ENCODE peak calls at places on chromosomes 2 and 18, in nine cellular contexts. Q, H, K, M, O, T, W, R and X are unnamed samples.

GRCh38 chr2:96207778-96208143 is 866 bp downstream of the STARD7 start:
- DNase-seq in Q (no peak), H (no peak), K (no peak), M (no peak), O (peak; percentile 11), T (no peak), W (no peak), R (no peak), X (peak; percentile 43)

GRCh38 chr2:25129901-25130520 is 38.4 kb downstream of the POMC start:
- DNase-seq in Q (no peak), H (no peak), K (no peak), M (no peak), O (no peak), T (no peak), W (no peak), R (no peak), X (no peak)

GRCh38 chr2:600542-601386 is 76.4 kb downstream of the TMEM18 start:
- DNase-seq in Q (no peak), H (no peak), K (no peak), M (no peak), O (no peak), T (no peak), W (peak; percentile 9), R (no peak), X (no peak)

GRCh38 chr2:190344275-190344827 is 962 bp downstream of the INPP1 start:
- DNase-seq in Q (no peak), H (no peak), K (no peak), M (peak; percentile 60), O (no peak), T (no peak), W (peak; percentile 55), R (peak; percentile 45), X (peak; percentile 54)

GRCh38 chr2:141728886-141729285 is 401.9 kb downstream of the LRP1B start:
- DNase-seq in Q (no peak), H (no peak), K (no peak), M (no peak), O (no peak), T (no peak), W (no peak), R (no peak), X (no peak)

GRCh38 chr2:7971248-7971647 is 710.6 kb upstream of the ID2 start:
- DNase-seq in Q (no peak), H (no peak), K (no peak), M (no peak), O (no peak), T (no peak), W (no peak), R (no peak), X (no peak)

GRCh38 chr2:33633295-33633694 is 34.2 kb upstream of the FAM98A start:
- DNase-seq in Q (no peak), H (no peak), K (no peak), M (no peak), O (no peak), T (no peak), W (no peak), R (no peak), X (no peak)

GRCh38 chr2:36074008-36074407 is 281.6 kb upstream of the CRIM1 start:
- DNase-seq in Q (no peak), H (no peak), K (no peak), M (no peak), O (no peak), T (no peak), W (no peak), R (no peak), X (no peak)

GRCh38 chr2:130976591-130977237 is 116.5 kb downstream of the FAM168B start:
- DNase-seq in Q (no peak), H (no peak), K (no peak), M (no peak), O (no peak), T (no peak), W (no peak), R (no peak), X (no peak)

GRCh38 chr2:130846686-130847375 is 10.1 kb downstream of the ARHGEF4 start:
- DNase-seq in Q (peak; percentile 17), H (no peak), K (no peak), M (peak; percentile 81), O (no peak), T (no peak), W (peak; percentile 36), R (no peak), X (no peak)

GRCh38 chr18:78965260-78965659 is 14.4 kb upstream of the SALL3 start:
- DNase-seq in Q (no peak), H (no peak), K (no peak), M (no peak), O (no peak), T (no peak), W (no peak), R (no peak), X (no peak)

GRCh38 chr2:118859157-118859770 is 11.8 kb upstream of the EN1 start:
- DNase-seq in Q (no peak), H (no peak), K (no peak), M (no peak), O (no peak), T (no peak), W (no peak), R (no peak), X (no peak)

GRCh38 chr2:181036848-181037603 is 56.6 kb downstream of the UBE2E3 start:
- DNase-seq in Q (peak; percentile 55), H (no peak), K (peak; percentile 33), M (peak; percentile 74), O (peak; percentile 65), T (no peak), W (peak; percentile 68), R (no peak), X (no peak)

GRCh38 chr2:67824196-67824595 is 238.6 kb downstream of the C1D start:
- DNase-seq in Q (no peak), H (no peak), K (no peak), M (no peak), O (no peak), T (no peak), W (peak; percentile 53), R (no peak), X (no peak)

GRCh38 chr2:191857406-191857805 is 10.5 kb upstream of the CAVIN2 start:
- DNase-seq in Q (no peak), H (no peak), K (no peak), M (peak; percentile 60), O (peak; percentile 54), T (no peak), W (peak; percentile 65), R (no peak), X (peak; percentile 97)

GRCh38 chr2:109213646-109214417 is 84.8 kb downstream of the SH3RF3 start:
- DNase-seq in Q (peak; percentile 44), H (peak; percentile 33), K (peak; percentile 69), M (peak; percentile 88), O (peak; percentile 87), T (peak; percentile 70), W (peak; percentile 96), R (no peak), X (peak; percentile 60)

GRCh38 chr18:3604626-3605408 is 154.8 kb downstream of the TGIF1 start:
- DNase-seq in Q (peak; percentile 93), H (no peak), K (peak; percentile 83), M (peak; percentile 91), O (peak; percentile 99), T (no peak), W (peak; percentile 93), R (no peak), X (peak; percentile 90)

GRCh38 chr2:202014328-202015034 is 19.2 kb upstream of the FZD7 start:
- DNase-seq in Q (no peak), H (no peak), K (no peak), M (peak; percentile 36), O (no peak), T (no peak), W (peak; percentile 31), R (no peak), X (no peak)

GRCh38 chr2:120768112-120769048 is 32.7 kb downstream of the GLI2 start:
- DNase-seq in Q (no peak), H (no peak), K (no peak), M (no peak), O (no peak), T (no peak), W (no peak), R (peak; percentile 23), X (no peak)

GRCh38 chr2:159076233-159076632 is 107.8 kb downstream of the TANC1 start:
- DNase-seq in Q (no peak), H (no peak), K (peak; percentile 45), M (no peak), O (peak; percentile 92), T (no peak), W (peak; percentile 73), R (no peak), X (peak; percentile 87)

GRCh38 chr2:110755494-110756078 is 23.2 kb downstream of the ACOXL start:
- DNase-seq in Q (no peak), H (no peak), K (no peak), M (no peak), O (peak; percentile 36), T (no peak), W (peak; percentile 4), R (no peak), X (peak; percentile 30)

GRCh38 chr2:100104718-100105677 is 37.4 kb downstream of the AFF3 start:
- DNase-seq in Q (no peak), H (no peak), K (no peak), M (no peak), O (no peak), T (no peak), W (no peak), R (no peak), X (no peak)

GRCh38 chr2:241676665-241677064 is 9.9 kb downstream of the DTYMK start:
- DNase-seq in Q (no peak), H (no peak), K (no peak), M (no peak), O (no peak), T (no peak), W (no peak), R (no peak), X (no peak)

GRCh38 chr18:6866552-6866951 is 137.0 kb downstream of the ARHGAP28 start:
- DNase-seq in Q (no peak), H (no peak), K (no peak), M (no peak), O (no peak), T (no peak), W (no peak), R (no peak), X (peak; percentile 33)

GRCh38 chr2:230924470-230925341 is at the start of gene GPR55:
- DNase-seq in Q (no peak), H (no peak), K (no peak), M (no peak), O (no peak), T (no peak), W (no peak), R (peak; percentile 17), X (no peak)

GRCh38 chr2:69624153-69624552 is 19.4 kb downstream of the AAK1 start:
- DNase-seq in Q (no peak), H (no peak), K (no peak), M (no peak), O (peak; percentile 53), T (no peak), W (no peak), R (no peak), X (no peak)

GRCh38 chr2:85743304-85743978 is 10.3 kb upstream of the ATOH8 start:
- DNase-seq in Q (no peak), H (no peak), K (no peak), M (peak; percentile 48), O (peak; percentile 78), T (no peak), W (no peak), R (no peak), X (peak; percentile 55)

GRCh38 chr2:196263181-196263747 is 91.9 kb upstream of the STK17B start:
- DNase-seq in Q (no peak), H (no peak), K (peak; percentile 69), M (peak; percentile 90), O (no peak), T (peak; percentile 46), W (peak; percentile 48), R (peak; percentile 49), X (peak; percentile 16)

GRCh38 chr2:214566457-214566856 is 155.6 kb downstream of the VWC2L start:
- DNase-seq in Q (no peak), H (no peak), K (no peak), M (no peak), O (no peak), T (no peak), W (no peak), R (no peak), X (no peak)

GRCh38 chr2:203484266-203485112 is 50.6 kb downstream of the RAPH1 start:
- DNase-seq in Q (no peak), H (peak; percentile 20), K (no peak), M (peak; percentile 29), O (peak; percentile 55), T (peak; percentile 58), W (peak; percentile 48), R (peak; percentile 30), X (peak; percentile 45)

GRCh38 chr2:181623159-181623558 is 33.7 kb downstream of the CERKL start:
- DNase-seq in Q (no peak), H (no peak), K (no peak), M (no peak), O (no peak), T (no peak), W (no peak), R (no peak), X (no peak)